ENCODE peak calls at places on chromosomes 3 and 15, in eight cellular contexts. F is glutamatergic neuron; T is activated naive CD8-positive, alpha-beta T cell treated with anti-CD3 and anti-CD28 coated beads, Interleukin-2, amount 50 U/mL, for 24 hours; D is NCI-H2081; P is NCI-H2171 treated with DMSO at 0.1 percent for 48 hours; J is Calu3; V is Right ventricle myocardium inferior; M is HEK293T. B is an unnamed sample.

GRCh38 chr3:98068824-98069223 is 18.1 kb upstream of the OR5AC2 start:
- DNase-seq in F (no peak), T (no peak), D (no peak), P (no peak), J (no peak), V (no peak), M (no peak), B (no peak)

GRCh38 chr3:46537789-46538188 is 28.3 kb downstream of the LRRC2 start:
- DNase-seq in F (no peak), T (no peak), D (no peak), P (no peak), J (no peak), V (no peak), M (no peak), B (no peak)

GRCh38 chr3:40417845-40418543 is 31.0 kb downstream of the ENTPD3 start:
- DNase-seq in F (no peak), T (no peak), D (no peak), P (no peak), J (no peak), V (no peak), M (no peak), B (no peak)

GRCh38 chr3:10946526-10946925 is 46.0 kb upstream of the SLC6A1 start:
- DNase-seq in F (peak), T (no peak), D (no peak), P (no peak), J (no peak), V (no peak), M (no peak), B (no peak)

GRCh38 chr15:93478922-93479321 is 389.9 kb upstream of the RGMA start:
- DNase-seq in F (no peak), T (no peak), D (no peak), P (peak), J (peak), V (no peak), M (no peak), B (no peak)

GRCh38 chr15:40029979-40030893 is 8.7 kb downstream of the SRP14 start:
- DNase-seq in F (peak), T (no peak), D (peak), P (no peak), J (no peak), V (no peak), M (peak), B (no peak)

GRCh38 chr3:46693897-46694235 is 387 bp upstream of the ALS2CL start:
- DNase-seq in F (no peak), T (peak), D (no peak), P (no peak), J (no peak), V (peak), M (no peak), B (no peak)

GRCh38 chr3:172332256-172333041 is 115.8 kb downstream of the GHSR start:
- DNase-seq in F (peak), T (peak), D (peak), P (peak), J (peak), V (no peak), M (peak), B (peak)

GRCh38 chr3:150261958-150262357 is 146.1 kb upstream of the TSC22D2 start:
- DNase-seq in F (no peak), T (no peak), D (no peak), P (no peak), J (no peak), V (no peak), M (no peak), B (no peak)

GRCh38 chr15:63970723-63971426 is 75.4 kb downstream of the DAPK2 start:
- DNase-seq in F (no peak), T (peak), D (no peak), P (no peak), J (no peak), V (no peak), M (no peak), B (no peak)

GRCh38 chr3:52527732-52528595 is 5.7 kb downstream of the NT5DC2 start:
- DNase-seq in F (no peak), T (no peak), D (no peak), P (no peak), J (no peak), V (peak), M (no peak), B (no peak)

GRCh38 chr3:5731100-5731499 is 543.6 kb downstream of the EDEM1 start:
- DNase-seq in F (no peak), T (no peak), D (no peak), P (no peak), J (no peak), V (no peak), M (no peak), B (no peak)

GRCh38 chr15:101091080-101092017 is 160.5 kb downstream of the CHSY1 start:
- DNase-seq in F (no peak), T (no peak), D (no peak), P (no peak), J (no peak), V (no peak), M (no peak), B (no peak)

GRCh38 chr15:42919794-42920280 is 741 bp downstream of the TTBK2 start:
- DNase-seq in F (no peak), T (peak), D (peak), P (peak), J (no peak), V (no peak), M (no peak), B (no peak)

GRCh38 chr3:196274585-196274984 is 12.9 kb downstream of the PCYT1A start:
- DNase-seq in F (no peak), T (peak), D (no peak), P (no peak), J (no peak), V (no peak), M (no peak), B (no peak)

GRCh38 chr3:33377931-33378330 is 62.3 kb downstream of the UBP1 start:
- DNase-seq in F (no peak), T (no peak), D (no peak), P (no peak), J (no peak), V (no peak), M (no peak), B (no peak)

GRCh38 chr3:187746479-187747335 is 1.4 kb upstream of the BCL6 start:
- DNase-seq in F (no peak), T (no peak), D (no peak), P (no peak), J (no peak), V (no peak), M (no peak), B (no peak)

GRCh38 chr15:95286911-95287769 is 1043.4 kb upstream of the NR2F2 start:
- DNase-seq in F (no peak), T (no peak), D (no peak), P (no peak), J (no peak), V (no peak), M (no peak), B (no peak)

GRCh38 chr3:55297706-55298105 is 189.4 kb downstream of the WNT5A start:
- DNase-seq in F (no peak), T (no peak), D (no peak), P (no peak), J (no peak), V (no peak), M (no peak), B (no peak)

GRCh38 chr15:99212401-99212800 is 37.0 kb downstream of the TTC23 start:
- DNase-seq in F (no peak), T (no peak), D (no peak), P (no peak), J (no peak), V (no peak), M (no peak), B (peak)

GRCh38 chr3:132756108-132756650 is 34.0 kb upstream of the NPHP3 start:
- DNase-seq in F (no peak), T (no peak), D (no peak), P (no peak), J (no peak), V (no peak), M (no peak), B (no peak)

GRCh38 chr3:12395349-12396012 is 88.8 kb upstream of the TSEN2 start:
- DNase-seq in F (no peak), T (no peak), D (no peak), P (no peak), J (no peak), V (no peak), M (no peak), B (no peak)

GRCh38 chr3:51982352-51982837 is 940 bp upstream of the ACY1 start:
- DNase-seq in F (no peak), T (peak), D (peak), P (no peak), J (peak), V (peak), M (peak), B (peak)

GRCh38 chr15:51499379-51499976 is 123.1 kb downstream of the DMXL2 start:
- DNase-seq in F (no peak), T (no peak), D (peak), P (peak), J (peak), V (no peak), M (peak), B (peak)

GRCh38 chr3:195908439-195909293 is at the start of gene TNK2:
- DNase-seq in F (peak), T (peak), D (peak), P (no peak), J (peak), V (peak), M (no peak), B (no peak)

GRCh38 chr3:178646205-178646604 is 110.0 kb downstream of the KCNMB2 start:
- DNase-seq in F (no peak), T (no peak), D (peak), P (no peak), J (no peak), V (no peak), M (no peak), B (no peak)

GRCh38 chr3:150738688-150739087 is 24.3 kb downstream of the SIAH2 start:
- DNase-seq in F (no peak), T (no peak), D (no peak), P (peak), J (no peak), V (no peak), M (no peak), B (no peak)

GRCh38 chr3:60013241-60013640 is 963.4 kb upstream of the CFAP20DC start:
- DNase-seq in F (no peak), T (no peak), D (no peak), P (no peak), J (no peak), V (no peak), M (no peak), B (no peak)

GRCh38 chr3:79018671-79019136 is 749.1 kb downstream of the ROBO1 start:
- DNase-seq in F (peak), T (peak), D (no peak), P (peak), J (peak), V (peak), M (no peak), B (peak)

GRCh38 chr3:182259579-182259978 is 533.7 kb upstream of the ATP11B start:
- DNase-seq in F (peak), T (no peak), D (no peak), P (no peak), J (peak), V (peak), M (no peak), B (no peak)

B was measured in A549.